ENCODE peak calls at places on chromosomes 16 and 17, in six cellular contexts. H is endothelial cell, T is NCI-H2081, Z is cardiac fibroblast, Y is cardiac muscle cell, O is BJ. A is an unnamed sample.

GRCh38 chr17:67995568-67996191 is 589 bp downstream of the C17orf58 start:
- DNase-seq in H (peak; percentile 12), T (no peak), Z (no peak), Y (peak; percentile 16), O (no peak), A (no peak)

GRCh38 chr16:55367796-55368195 is 43.8 kb downstream of the IRX6 start:
- DNase-seq in H (no peak), T (no peak), Z (peak; percentile 38), Y (peak; percentile 18), O (peak; percentile 73), A (no peak)

GRCh38 chr16:80100186-80100585 is 440.6 kb upstream of the DYNLRB2 start:
- DNase-seq in H (no peak), T (no peak), Z (peak; percentile 9), Y (no peak), O (no peak), A (no peak)

GRCh38 chr16:31052131-31052530 is 18.8 kb downstream of the STX4 start:
- DNase-seq in H (no peak), T (no peak), Z (peak; percentile 96), Y (peak; percentile 81), O (peak; percentile 87), A (no peak)

GRCh38 chr17:21676281-21677111 is 15.8 kb upstream of the KCNJ18 start:
- DNase-seq in H (no peak), T (no peak), Z (no peak), Y (no peak), O (no peak), A (no peak)

GRCh38 chr17:59378621-59379194 is 47.3 kb downstream of the YPEL2 start:
- DNase-seq in H (no peak), T (no peak), Z (peak; percentile 94), Y (peak; percentile 83), O (peak; percentile 80), A (no peak)

GRCh38 chr17:48442819-48443218 is 12.8 kb upstream of the SKAP1 start:
- DNase-seq in H (no peak), T (no peak), Z (peak; percentile 5), Y (no peak), O (no peak), A (no peak)

GRCh38 chr16:67336646-67337045 is 10.0 kb downstream of the LRRC36 start:
- DNase-seq in H (no peak), T (no peak), Z (peak; percentile 9), Y (no peak), O (no peak), A (no peak)

GRCh38 chr16:28998837-28999236 is 14.0 kb downstream of the LAT start:
- DNase-seq in H (no peak), T (no peak), Z (no peak), Y (no peak), O (no peak), A (no peak)

A was measured in neural crest cell.